ENCODE peak calls at places on chromosomes 5 and 9, in five cellular contexts. U is dorsolateral prefrontal cortex, H is prostate gland, V is OCI-LY7, S is kidney epithelial cell. C is an unnamed sample.

GRCh38 chr5:172410160-172410559 is 44.2 kb downstream of the SH3PXD2B start:
- DNase-seq in U (no peak), H (no peak), V (no peak), S (peak), C (no peak)

GRCh38 chr9:81529556-81530193 is 159.7 kb downstream of the TLE1 start:
- DNase-seq in U (no peak), H (peak), V (no peak), S (peak), C (no peak)

GRCh38 chr5:133665571-133665970 is 53.2 kb upstream of the FSTL4 start:
- DNase-seq in U (no peak), H (no peak), V (no peak), S (no peak), C (no peak)

GRCh38 chr9:118418887-118419620 is 714.9 kb downstream of the TLR4 start:
- DNase-seq in U (no peak), H (no peak), V (no peak), S (no peak), C (no peak)

GRCh38 chr5:108193021-108193795 is 188.7 kb downstream of the FBXL17 start:
- DNase-seq in U (no peak), H (no peak), V (no peak), S (peak), C (no peak)

GRCh38 chr9:71769175-71770165 is 1.2 kb upstream of the CEMIP2 start:
- DNase-seq in U (peak), H (peak), V (peak), S (no peak), C (no peak)

GRCh38 chr5:78639811-78640210 is 8.8 kb downstream of the LHFPL2 start:
- DNase-seq in U (no peak), H (no peak), V (no peak), S (no peak), C (no peak)

GRCh38 chr5:38551020-38552017 is 5.1 kb downstream of the LIFR start:
- DNase-seq in U (no peak), H (no peak), V (peak), S (no peak), C (no peak)

GRCh38 chr9:9747787-9748186 is 865.0 kb downstream of the PTPRD start:
- DNase-seq in U (no peak), H (no peak), V (no peak), S (peak), C (no peak)

GRCh38 chr9:128078504-128079434 is 10.7 kb downstream of the SLC25A25 start:
- DNase-seq in U (no peak), H (peak), V (no peak), S (no peak), C (no peak)

GRCh38 chr5:116355819-116356601 is 218.6 kb downstream of the SEMA6A start:
- DNase-seq in U (no peak), H (no peak), V (no peak), S (no peak), C (no peak)

DNA sequence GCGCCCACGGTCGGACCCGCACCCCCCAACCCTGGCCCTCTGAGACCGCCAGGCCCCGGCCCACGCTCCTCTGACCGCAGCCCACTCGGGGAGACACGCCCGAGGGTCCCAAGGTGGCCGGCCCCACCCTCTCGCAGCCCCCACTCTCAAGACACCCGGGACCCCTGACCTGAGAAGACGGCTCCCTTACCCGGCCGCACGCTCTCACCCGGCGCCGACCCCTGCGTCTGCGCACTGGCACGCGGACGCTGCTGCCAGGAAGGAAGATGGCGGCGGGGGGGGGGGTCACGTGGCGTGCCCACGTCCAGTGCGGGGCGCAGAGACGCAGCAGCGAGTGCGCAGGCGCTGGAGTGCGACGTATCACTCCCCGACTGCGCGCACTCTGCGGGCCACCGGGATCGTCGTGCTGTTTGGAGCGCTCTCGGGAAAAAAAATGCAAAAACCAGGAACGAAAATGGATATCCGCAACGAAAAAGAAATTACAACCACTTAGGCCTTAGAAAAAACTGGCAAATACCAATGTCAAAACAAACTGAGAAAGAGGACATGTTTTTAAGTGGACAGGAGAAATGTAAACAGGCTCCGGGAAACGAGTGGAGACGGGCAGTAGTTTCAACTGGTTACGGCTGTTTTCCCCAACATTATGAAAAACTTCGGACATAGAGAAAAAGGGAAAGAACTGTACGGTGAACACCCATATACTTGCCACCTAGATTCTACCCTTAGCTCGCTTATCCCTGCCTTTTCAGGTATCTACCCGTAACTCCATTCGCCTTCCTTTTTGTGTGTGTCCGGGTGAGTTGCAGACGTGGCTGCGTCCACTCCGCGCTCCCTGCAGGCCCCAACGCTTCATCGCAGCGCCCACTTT is at the start of gene MRPL36:
- DNase-seq in U (peak), H (peak), V (peak), S (peak), C (peak)
- TF ChIP-seq CTCF in U (no peak), H (no peak), V (no peak), S (no peak), C (no peak)

GRCh38 chr9:136135326-136136126 is 16.9 kb upstream of the TMEM250 start:
- DNase-seq in U (no peak), H (no peak), V (no peak), S (no peak), C (no peak)

GRCh38 chr9:136133191-136133958 is 14.7 kb upstream of the TMEM250 start:
- DNase-seq in U (no peak), H (no peak), V (no peak), S (no peak), C (no peak)

GRCh38 chr9:136132500-136133050 is 13.9 kb upstream of the TMEM250 start:
- DNase-seq in U (no peak), H (no peak), V (no peak), S (no peak), C (no peak)

GRCh38 chr9:136136127-136136445 is 17.4 kb upstream of the TMEM250 start:
- DNase-seq in U (no peak), H (no peak), V (no peak), S (no peak), C (no peak)

GRCh38 chr9:136133959-136134484 is 15.3 kb upstream of the TMEM250 start:
- DNase-seq in U (no peak), H (no peak), V (no peak), S (no peak), C (no peak)
- H3K4me3 ChIP-seq in U (peak), H (no peak), V (no peak), S (no peak), C (no peak)

GRCh38 chr5:63128018-63128417 is 549.4 kb downstream of the LRRC70 start:
- DNase-seq in U (no peak), H (no peak), V (no peak), S (no peak), C (no peak)

GRCh38 chr5:63121471-63121870 is 542.9 kb downstream of the LRRC70 start:
- DNase-seq in U (no peak), H (no peak), V (no peak), S (no peak), C (no peak)

GRCh38 chr5:63125392-63125791 is 546.8 kb downstream of the LRRC70 start:
- DNase-seq in U (no peak), H (no peak), V (no peak), S (no peak), C (no peak)

GRCh38 chr5:63127054-63127453 is 548.4 kb downstream of the LRRC70 start:
- DNase-seq in U (no peak), H (no peak), V (no peak), S (peak), C (no peak)

GRCh38 chr5:63125862-63126261 is 547.2 kb downstream of the LRRC70 start:
- DNase-seq in U (no peak), H (no peak), V (peak), S (no peak), C (no peak)
- TF ChIP-seq CTCF in U (peak), H (no peak), V (peak), S (peak), C (peak)

GRCh38 chr9:63816742-63817621 is 1468.0 kb downstream of the FOXD4L5 start:
- DNase-seq in U (peak), H (peak), V (peak), S (no peak), C (peak)
- H3K4me3 ChIP-seq in U (peak), H (no peak), V (peak), S (peak), C (peak)

DNA sequence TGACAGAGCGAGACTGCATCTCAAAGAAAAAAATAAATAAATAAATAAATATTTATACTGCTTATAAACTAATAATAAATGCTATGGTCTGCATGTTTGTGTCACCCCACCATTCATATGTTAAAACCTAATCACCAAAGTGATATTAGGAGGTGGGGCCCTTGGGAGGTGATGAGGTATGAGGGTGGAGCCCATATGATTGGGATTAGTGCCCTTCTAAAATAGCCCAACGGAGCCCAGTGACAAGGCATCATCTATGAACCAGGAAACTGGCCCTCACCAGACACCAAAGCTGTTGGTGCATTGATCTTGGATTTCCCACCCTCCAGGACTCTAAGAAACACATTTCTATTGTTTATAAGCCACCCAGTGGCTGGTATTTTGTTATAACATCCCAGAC is 5.1 kb downstream of the FXN start:
- DNase-seq in U (no peak), H (no peak), V (no peak), S (no peak), C (no peak)
- TF ChIP-seq CTCF in U (no peak), H (no peak), V (no peak), S (no peak), C (no peak)

GRCh38 chr9:94165592-94166236 is 81.5 kb downstream of the PTPDC1 start:
- DNase-seq in U (peak), H (peak), V (peak), S (peak), C (peak)

GRCh38 chr9:94167055-94167346 is 82.7 kb downstream of the PTPDC1 start:
- DNase-seq in U (no peak), H (no peak), V (no peak), S (no peak), C (no peak)

GRCh38 chr9:94167376-94167775 is 83.1 kb downstream of the PTPDC1 start:
- DNase-seq in U (no peak), H (no peak), V (no peak), S (no peak), C (no peak)

GRCh38 chr9:94166237-94167054 is 82.2 kb downstream of the PTPDC1 start:
- DNase-seq in U (peak), H (peak), V (peak), S (peak), C (peak)

GRCh38 chr9:94164756-94165549 is 80.7 kb downstream of the PTPDC1 start:
- DNase-seq in U (no peak), H (no peak), V (no peak), S (no peak), C (no peak)
- H3K4me3 ChIP-seq in U (peak), H (no peak), V (peak), S (no peak), C (peak)

GRCh38 chr5:163938595-163938994 is 433.2 kb downstream of the MAT2B start:
- DNase-seq in U (no peak), H (no peak), V (no peak), S (no peak), C (no peak)
- TF ChIP-seq CTCF in U (no peak), H (no peak), V (no peak), S (no peak), C (no peak)

DNA sequence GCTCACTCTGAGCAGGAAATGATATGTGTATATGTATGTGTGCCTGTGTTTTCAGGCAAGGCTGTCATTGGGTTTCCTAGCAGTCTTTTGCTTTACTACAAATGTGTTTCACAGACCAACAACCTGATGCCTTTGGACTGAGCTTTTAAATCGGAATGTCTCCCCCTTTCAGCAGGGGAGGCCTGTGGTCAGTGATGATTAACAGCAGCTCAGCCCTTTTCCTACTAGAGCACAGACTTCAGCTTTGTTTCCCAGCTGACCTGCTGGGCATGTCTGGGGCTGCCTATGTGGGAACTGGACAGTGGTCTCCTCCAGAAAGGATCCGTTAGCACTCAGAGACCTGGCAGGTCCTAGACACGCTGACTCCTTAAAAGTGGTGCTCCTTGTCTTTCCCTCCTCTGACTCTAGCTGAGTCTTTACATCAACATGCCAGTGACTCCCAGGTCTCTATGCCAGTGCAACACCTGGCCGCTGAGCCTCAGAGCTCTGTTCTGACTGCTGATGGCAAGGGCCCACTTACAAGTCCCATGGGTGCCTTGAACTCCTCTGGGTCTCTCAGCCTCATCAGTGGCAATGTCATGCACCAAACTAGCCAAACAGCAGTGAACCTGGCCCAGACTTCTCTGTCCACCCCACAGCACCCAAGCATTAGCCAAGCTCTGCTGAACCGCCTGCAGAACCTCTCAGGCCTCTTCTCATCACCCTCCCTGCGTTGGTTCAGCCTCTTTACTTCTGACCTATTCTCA is 7.7 kb downstream of the MACROH2A1 start:
- DNase-seq in U (no peak), H (no peak), V (no peak), S (peak), C (no peak)
- H3K4me3 ChIP-seq in U (no peak), H (no peak), V (no peak), S (no peak), C (no peak)

C was measured in GM12864.